ENCODE peak calls at places on chromosome 9, in eight cellular contexts. P, L, R, V, X, O, M and F are unnamed samples.

GRCh38 chr9:85521331-85522197 is 220.2 kb downstream of the AGTPBP1 start:
- DNase-seq in R (no peak), L (peak), P (no peak), M (no peak), O (no peak), V (no peak), X (peak), F (no peak)

GRCh38 chr9:78026947-78027346 is 4.7 kb downstream of the GNAQ start:
- DNase-seq in M (no peak), R (peak), L (no peak), P (no peak), V (no peak), X (no peak), O (no peak), F (no peak)

GRCh38 chr9:120650352-120650751 is 63.9 kb downstream of the MEGF9 start:
- DNase-seq in R (no peak), V (no peak), X (no peak), P (no peak), L (no peak), O (no peak), M (no peak), F (no peak)

GRCh38 chr9:131096490-131097258 is at the start of gene AIF1L:
- DNase-seq in V (no peak), L (peak), P (peak), R (no peak), M (no peak), O (no peak), X (no peak), F (no peak)

GRCh38 chr9:37943329-37944265 is 39.7 kb upstream of the SLC25A51 start:
- DNase-seq in M (no peak), R (peak), L (peak), V (peak), X (no peak), P (peak), O (peak), F (no peak)

GRCh38 chr9:135786146-135786690 is 84.2 kb downstream of the KCNT1 start:
- DNase-seq in X (no peak), R (no peak), P (no peak), O (no peak), L (no peak), M (no peak), V (no peak), F (no peak)

GRCh38 chr9:114303571-114303970 is 19.3 kb upstream of the ORM1 start:
- DNase-seq in L (no peak), O (no peak), R (no peak), P (no peak), M (no peak), X (peak), V (no peak), F (no peak)

GRCh38 chr9:134355158-134355557 is 28.9 kb downstream of the RXRA start:
- DNase-seq in O (no peak), P (no peak), V (no peak), L (no peak), M (no peak), X (no peak), R (no peak), F (no peak)

GRCh38 chr9:71079451-71079850 is 42.0 kb downstream of the TRPM3 start:
- DNase-seq in V (no peak), L (no peak), M (no peak), O (peak), R (peak), X (no peak), P (no peak), F (no peak)

GRCh38 chr9:115291841-115292240 is 173.9 kb upstream of the TNC start:
- DNase-seq in R (peak), L (peak), P (no peak), O (no peak), M (no peak), X (no peak), V (no peak), F (no peak)

GRCh38 chr9:123324767-123325183 is 31.2 kb upstream of the CRB2 start:
- DNase-seq in O (no peak), L (no peak), P (no peak), R (no peak), V (no peak), X (no peak), M (no peak), F (no peak)

GRCh38 chr9:5626727-5627634 is 1.9 kb upstream of the RIC1 start:
- DNase-seq in X (no peak), V (no peak), R (peak), L (no peak), O (peak), P (peak), M (peak), F (no peak)

GRCh38 chr9:92242115-92242778 is 51.2 kb downstream of the IARS1 start:
- DNase-seq in R (peak), M (no peak), L (no peak), P (peak), V (peak), X (no peak), O (peak), F (no peak)

GRCh38 chr9:123679330-123679987 is 250.5 kb downstream of the DENND1A start:
- DNase-seq in L (no peak), R (no peak), V (no peak), X (no peak), P (no peak), M (peak), O (no peak), F (no peak)

GRCh38 chr9:78533500-78533899 is 236.6 kb downstream of the PSAT1 start:
- DNase-seq in L (no peak), O (no peak), R (peak), M (no peak), P (no peak), V (no peak), X (no peak), F (no peak)

GRCh38 chr9:133132174-133132573 is 11.1 kb upstream of the RALGDS start:
- DNase-seq in L (peak), O (no peak), M (no peak), X (peak), P (no peak), R (no peak), V (no peak), F (no peak)

GRCh38 chr9:135736265-135736978 is 34.4 kb downstream of the KCNT1 start:
- DNase-seq in V (no peak), R (no peak), P (no peak), M (no peak), L (no peak), O (no peak), X (no peak), F (no peak)

GRCh38 chr9:72871685-72872084 is 81.2 kb downstream of the ALDH1A1 start:
- DNase-seq in R (no peak), M (no peak), L (no peak), X (no peak), O (peak), V (no peak), P (peak), F (no peak)

GRCh38 chr9:34317436-34317835 is 11.6 kb downstream of the KIF24 start:
- DNase-seq in X (no peak), O (no peak), M (no peak), L (no peak), R (no peak), V (no peak), P (no peak), F (no peak)

GRCh38 chr9:37729499-37729898 is 24.1 kb upstream of the TRMT10B start:
- DNase-seq in M (no peak), X (no peak), R (no peak), V (no peak), P (no peak), O (no peak), L (peak), F (no peak)

GRCh38 chr9:128414461-128414860 is 6.2 kb upstream of the CERCAM start:
- DNase-seq in L (no peak), R (no peak), X (no peak), P (no peak), O (no peak), V (no peak), M (no peak), F (no peak)
- TF ChIP-seq CTCF in L (no peak), R (no peak), X (no peak), P (peak), O (peak), V (peak), M (no peak), F (no peak)

GRCh38 chr9:75087824-75088645 is at the start of the genes NMRK1 and OSTF1:
- DNase-seq in V (no peak), X (peak), O (peak), R (peak), L (peak), P (peak), M (peak), F (peak)
- TF ChIP-seq CTCF in V (no peak), X (no peak), O (no peak), R (no peak), L (no peak), P (no peak), M (no peak), F (no peak)

GRCh38 chr9:27672730-27673129 is 99.4 kb upstream of the C9orf72 start:
- DNase-seq in O (no peak), P (no peak), M (no peak), X (no peak), L (no peak), R (no peak), V (no peak), F (no peak)

GRCh38 chr9:27679338-27679737 is 106.1 kb upstream of the C9orf72 start:
- DNase-seq in M (no peak), V (no peak), P (no peak), O (no peak), L (no peak), R (no peak), X (no peak), F (no peak)

GRCh38 chr9:27673626-27674025 is 100.3 kb upstream of the C9orf72 start:
- DNase-seq in X (no peak), M (no peak), R (no peak), L (no peak), O (no peak), P (no peak), V (peak), F (no peak)

GRCh38 chr9:27675354-27675753 is 102.1 kb upstream of the C9orf72 start:
- DNase-seq in R (no peak), X (no peak), M (no peak), L (no peak), O (no peak), V (no peak), P (no peak), F (no peak)

GRCh38 chr9:27676827-27677226 is 103.5 kb upstream of the C9orf72 start:
- DNase-seq in P (no peak), O (no peak), L (no peak), V (no peak), R (no peak), M (no peak), X (no peak), F (no peak)
- TF ChIP-seq CTCF in P (no peak), O (no peak), L (no peak), V (no peak), R (no peak), M (no peak), X (no peak), F (no peak)

GRCh38 chr9:137187386-137187785 is 974 bp downstream of the ANAPC2 start:
- DNase-seq in R (no peak), M (no peak), L (no peak), V (no peak), P (no peak), O (no peak), X (no peak), F (no peak)

GRCh38 chr9:137190315-137190853 is 1.9 kb downstream of the SSNA1 start:
- DNase-seq in X (no peak), P (no peak), V (no peak), R (no peak), O (no peak), M (no peak), L (no peak), F (no peak)

GRCh38 chr9:137188086-137188489 is 272 bp downstream of the ANAPC2 start:
- DNase-seq in M (no peak), R (no peak), L (no peak), O (no peak), X (no peak), V (no peak), P (no peak), F (no peak)

GRCh38 chr9:137189297-137190295 is 1.1 kb downstream of the SSNA1 start:
- DNase-seq in M (no peak), O (no peak), R (no peak), X (no peak), L (no peak), P (no peak), V (no peak), F (no peak)

GRCh38 chr9:137188490-137189296 is at the start of the genes ANAPC2 and SSNA1:
- DNase-seq in X (peak), O (peak), M (peak), L (peak), V (peak), R (peak), P (peak), F (peak)
- TF ChIP-seq CTCF in X (no peak), O (peak), M (peak), L (no peak), V (peak), R (peak), P (peak), F (no peak)

DNA sequence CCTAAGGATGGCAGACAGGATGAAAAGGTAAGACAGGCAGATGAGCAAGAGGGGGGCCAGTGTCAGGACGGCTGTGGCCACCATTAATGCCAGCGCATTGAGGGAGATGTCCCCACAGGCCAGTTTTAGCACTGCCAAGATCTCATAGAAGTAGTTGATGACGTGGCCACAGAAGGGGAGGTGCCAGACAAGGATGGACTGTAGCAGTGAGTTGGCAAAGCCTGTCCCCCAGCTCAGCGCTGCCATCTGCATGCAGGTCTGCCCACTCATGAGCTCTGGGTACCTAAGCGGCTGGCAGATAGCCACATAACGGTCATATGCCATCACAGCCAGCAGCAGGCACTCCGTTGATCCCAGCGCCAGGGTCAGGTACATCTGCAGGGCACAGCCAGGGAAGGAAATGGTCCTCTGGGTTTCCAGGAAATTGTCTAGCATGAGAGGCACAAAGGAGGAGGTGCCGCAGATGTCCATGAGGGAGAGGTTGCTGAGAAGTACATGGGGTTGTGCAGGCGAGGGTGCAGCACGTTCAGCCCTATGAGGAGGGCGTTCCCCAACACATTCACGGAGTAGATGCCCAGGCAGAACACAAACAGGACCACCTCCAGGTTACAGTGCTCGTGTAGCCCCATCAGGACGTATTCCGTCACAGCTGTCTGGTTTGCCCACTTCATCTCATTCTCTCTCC is 10.7 kb downstream of the OR13J1 start:
- DNase-seq in P (no peak), V (no peak), O (no peak), L (no peak), R (peak), M (no peak), X (no peak), F (no peak)
- TF ChIP-seq CTCF in P (no peak), V (no peak), O (no peak), L (no peak), R (peak), M (no peak), X (no peak), F (no peak)

GRCh38 chr9:4155224-4156026 is 144.4 kb downstream of the GLIS3 start:
- DNase-seq in X (no peak), R (no peak), V (no peak), P (no peak), L (no peak), O (no peak), M (no peak), F (no peak)

GRCh38 chr9:4148215-4148561 is 151.7 kb downstream of the GLIS3 start:
- DNase-seq in V (no peak), R (no peak), X (no peak), L (no peak), O (no peak), M (no peak), P (no peak), F (no peak)

GRCh38 chr9:4147476-4148214 is 152.2 kb downstream of the GLIS3 start:
- DNase-seq in P (no peak), X (no peak), M (no peak), O (peak), V (no peak), L (no peak), R (peak), F (no peak)

GRCh38 chr9:4152201-4152600 is 147.7 kb downstream of the GLIS3 start:
- DNase-seq in P (no peak), X (no peak), R (no peak), L (no peak), M (no peak), O (no peak), V (no peak), F (no peak)

DNA sequence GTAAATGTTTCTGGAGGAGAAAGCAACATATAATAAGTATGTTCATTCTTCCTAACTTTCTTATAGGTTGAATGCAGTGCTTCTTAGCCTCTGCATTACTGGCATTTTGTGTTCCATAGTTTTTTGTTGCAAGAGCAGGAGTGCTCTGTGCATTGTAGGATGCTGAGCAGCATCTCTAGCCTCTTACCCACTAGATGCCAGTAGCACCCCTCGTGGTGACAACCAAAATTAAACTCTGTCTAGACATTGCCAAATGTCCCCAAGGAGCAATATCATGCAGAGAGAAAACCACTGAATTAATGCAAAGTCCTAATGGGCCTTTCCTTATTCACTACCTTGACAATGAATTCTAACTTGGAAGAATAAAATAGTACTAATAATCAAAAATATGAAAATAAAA is 147.0 kb downstream of the GLIS3 start:
- DNase-seq in O (no peak), L (no peak), P (no peak), V (no peak), X (no peak), M (no peak), R (no peak), F (no peak)
- TF ChIP-seq CTCF in O (no peak), L (no peak), P (no peak), V (peak), X (no peak), M (no peak), R (no peak), F (no peak)

GRCh38 chr9:88006511-88007290 is 32.4 kb upstream of the CDK20 start:
- DNase-seq in P (no peak), V (no peak), M (no peak), X (no peak), O (no peak), R (no peak), L (no peak), F (no peak)

GRCh38 chr9:88013051-88013450 is 38.7 kb upstream of the CDK20 start:
- DNase-seq in P (no peak), R (no peak), X (no peak), O (no peak), V (no peak), M (no peak), L (no peak), F (no peak)

GRCh38 chr9:88007291-88007650 is 32.9 kb upstream of the CDK20 start:
- DNase-seq in P (no peak), L (no peak), M (peak), V (no peak), R (peak), O (peak), X (no peak), F (no peak)

GRCh38 chr9:88013607-88014006 is 39.3 kb upstream of the CDK20 start:
- DNase-seq in P (no peak), R (no peak), O (no peak), V (no peak), M (no peak), L (no peak), X (no peak), F (no peak)

GRCh38 chr9:88011005-88011766 is 36.9 kb upstream of the CDK20 start:
- DNase-seq in M (no peak), R (peak), L (no peak), O (no peak), V (no peak), X (no peak), P (no peak), F (no peak)
- TF ChIP-seq CTCF in M (no peak), R (peak), L (no peak), O (peak), V (peak), X (no peak), P (no peak), F (no peak)

GRCh38 chr9:127049044-127049443 is 73.4 kb downstream of the ANGPTL2 start:
- DNase-seq in M (no peak), X (no peak), V (peak), R (peak), L (no peak), P (peak), O (peak), F (no peak)
- TF ChIP-seq CTCF in M (no peak), X (no peak), V (peak), R (peak), L (peak), P (peak), O (peak), F (no peak)

GRCh38 chr9:93288891-93289883 is 105.2 kb downstream of the WNK2 start:
- DNase-seq in V (peak), P (no peak), L (peak), M (peak), X (peak), O (no peak), R (peak), F (no peak)

GRCh38 chr9:93292664-93293328 is 108.9 kb downstream of the WNK2 start:
- DNase-seq in L (peak), O (no peak), R (no peak), M (peak), P (no peak), V (no peak), X (peak), F (no peak)

GRCh38 chr9:93291536-93292287 is 107.8 kb downstream of the WNK2 start:
- DNase-seq in V (no peak), O (no peak), M (peak), P (no peak), R (no peak), L (no peak), X (peak), F (no peak)

GRCh38 chr9:93292288-93292615 is 108.3 kb downstream of the WNK2 start:
- DNase-seq in X (no peak), V (no peak), L (no peak), O (no peak), P (no peak), M (peak), R (no peak), F (no peak)

GRCh38 chr9:93290495-93291434 is 106.8 kb downstream of the WNK2 start:
- DNase-seq in P (no peak), L (no peak), M (peak), R (no peak), O (no peak), V (no peak), X (peak), F (no peak)
- TF ChIP-seq CTCF in P (no peak), L (no peak), M (no peak), R (no peak), O (no peak), V (no peak), X (no peak), F (no peak)